ENCODE peak calls at places on chromosomes 6 and 20, in ten cellular contexts. N, Z, P, A, B, V, L, R, F and O are unnamed samples.

GRCh38 chr6:142377112-142377848 is 75.5 kb downstream of the ADGRG6 start:
- DNase-seq in N (no peak), Z (no peak), P (peak), A (no peak), B (no peak), V (no peak), L (no peak), R (no peak), F (no peak), O (peak)

GRCh38 chr20:46359233-46359751 is 47.1 kb downstream of the ELMO2 start:
- DNase-seq in N (no peak), Z (no peak), P (no peak), A (no peak), B (no peak), V (no peak), L (no peak), R (peak), F (no peak), O (no peak)

GRCh38 chr6:7727951-7728854 is 2.3 kb downstream of the BMP6 start:
- DNase-seq in N (peak), Z (no peak), P (no peak), A (no peak), B (no peak), V (no peak), L (no peak), R (peak), F (peak), O (peak)

GRCh38 chr20:53931597-53931996 is 138.8 kb downstream of the BCAS1 start:
- DNase-seq in N (no peak), Z (no peak), P (no peak), A (no peak), B (no peak), V (no peak), L (no peak), R (no peak), F (no peak), O (no peak)

GRCh38 chr6:41757931-41758640 is 10.9 kb upstream of the PGC start:
- DNase-seq in N (no peak), Z (no peak), P (no peak), A (no peak), B (no peak), V (no peak), L (no peak), R (no peak), F (no peak), O (no peak)

GRCh38 chr20:34537651-34538050 is 20.9 kb upstream of the MAP1LC3A start:
- DNase-seq in N (peak), Z (no peak), P (no peak), A (no peak), B (no peak), V (no peak), L (no peak), R (no peak), F (no peak), O (no peak)

GRCh38 chr20:45426621-45427020 is 10.7 kb downstream of the PIGT start:
- DNase-seq in N (no peak), Z (no peak), P (no peak), A (no peak), B (no peak), V (no peak), L (no peak), R (no peak), F (no peak), O (no peak)

GRCh38 chr20:64065973-64066341 is 3.0 kb downstream of the TCEA2 start:
- DNase-seq in N (no peak), Z (no peak), P (no peak), A (peak), B (peak), V (no peak), L (peak), R (peak), F (no peak), O (no peak)

GRCh38 chr6:26065952-26066380 is 21.3 kb upstream of the HFE start:
- DNase-seq in N (peak), Z (peak), P (peak), A (peak), B (peak), V (no peak), L (peak), R (peak), F (peak), O (peak)

GRCh38 chr6:150800596-150801310 is 64.7 kb upstream of the MTHFD1L start:
- DNase-seq in N (no peak), Z (no peak), P (no peak), A (no peak), B (no peak), V (no peak), L (no peak), R (no peak), F (no peak), O (no peak)

GRCh38 chr6:42929928-42930360 is 664 bp downstream of the CNPY3 start:
- DNase-seq in N (peak), Z (peak), P (peak), A (peak), B (peak), V (no peak), L (peak), R (peak), F (no peak), O (peak)

GRCh38 chr20:53797085-53797484 is 203.4 kb upstream of the ZNF217 start:
- DNase-seq in N (no peak), Z (no peak), P (no peak), A (no peak), B (no peak), V (no peak), L (no peak), R (no peak), F (no peak), O (no peak)